ENCODE peak calls at places on chromosomes 6 and 20, in ten cellular contexts. J is tibial nerve, Q is uterus, U is A549, K is heart left ventricle, H is vagina, V is K562, G is esophagus muscularis mucosa, C is ovary, R is endothelial cell of umbilical vein. M is an unnamed sample.

GRCh38 chr6:7424967-7425807 is 35.6 kb downstream of the RIOK1 start:
- DNase-seq in J (no peak), Q (no peak), U (peak; percentile 29), K (peak; percentile 80), H (no peak), V (no peak), G (no peak), C (no peak), R (peak; percentile 6), M (peak; percentile 20)

GRCh38 chr6:107670792-107671199 is 153.3 kb downstream of the SCML4 start:
- DNase-seq in J (peak; percentile 57), Q (peak; percentile 39), U (no peak), K (peak; percentile 65), H (no peak), V (no peak), G (no peak), C (no peak), R (peak; percentile 66), M (no peak)

GRCh38 chr20:63835031-63835858 is 4.2 kb upstream of the ZBTB46 start:
- DNase-seq in J (peak; percentile 89), Q (peak; percentile 93), U (peak; percentile 96), K (peak; percentile 96), H (peak; percentile 96), V (peak; percentile 86), G (no peak), C (peak; percentile 96), R (peak; percentile 82), M (peak; percentile 37)

GRCh38 chr6:2738373-2738979 is 12.2 kb downstream of the MYLK4 start:
- DNase-seq in J (peak; percentile 54), Q (peak; percentile 25), U (peak; percentile 31), K (no peak), H (no peak), V (peak; percentile 64), G (no peak), C (no peak), R (peak; percentile 72), M (peak; percentile 70)

GRCh38 chr20:40286991-40287531 is 402.0 kb downstream of the MAFB start:
- DNase-seq in J (no peak), Q (peak; percentile 23), U (no peak), K (peak; percentile 89), H (no peak), V (no peak), G (no peak), C (peak; percentile 38), R (peak; percentile 37), M (no peak)

GRCh38 chr20:25065625-25066338 is 7.8 kb upstream of the ACSS1 start:
- DNase-seq in J (peak; percentile 75), Q (peak; percentile 69), U (peak; percentile 76), K (no peak), H (no peak), V (peak; percentile 39), G (no peak), C (peak; percentile 69), R (peak; percentile 67), M (peak; percentile 85)

GRCh38 chr20:24782221-24782620 is 166.8 kb upstream of the CST7 start:
- DNase-seq in J (no peak), Q (no peak), U (no peak), K (no peak), H (no peak), V (no peak), G (no peak), C (no peak), R (no peak), M (no peak)

GRCh38 chr20:19531446-19531845 is 226.6 kb upstream of the RIN2 start:
- DNase-seq in J (no peak), Q (no peak), U (no peak), K (no peak), H (no peak), V (no peak), G (no peak), C (no peak), R (no peak), M (no peak)

DNA sequence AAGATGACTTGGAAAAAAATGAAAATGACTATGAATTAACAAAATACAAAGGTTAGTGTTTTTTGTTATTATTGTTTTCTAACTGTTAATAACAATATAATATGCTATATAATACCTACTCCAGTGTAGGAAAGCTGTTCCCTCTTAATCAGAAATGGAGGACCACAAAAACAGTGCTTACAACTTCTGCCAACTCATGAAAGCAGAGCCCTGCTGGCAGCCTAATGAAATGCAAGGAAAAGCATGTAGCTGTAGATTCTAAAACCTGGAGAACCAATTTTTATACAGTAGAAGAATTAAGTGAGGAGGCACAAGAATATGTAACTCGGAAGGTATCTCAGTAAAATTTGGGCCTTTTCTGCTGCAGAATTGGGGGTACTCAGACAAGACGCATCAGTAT is 29.4 kb downstream of the PHIP start:
- DNase-seq in J (no peak), Q (no peak), U (peak; percentile 5), K (no peak), H (no peak), V (peak; percentile 12), G (no peak), C (no peak), R (peak; percentile 31), M (peak; percentile 49)
- TF ChIP-seq POLR2A in J (no peak), Q (no peak), U (no peak), K (no peak), H (no peak), V (no peak), G (no peak), C (no peak), R (no peak), M (no peak)

GRCh38 chr20:1322511-1323245 is 6.3 kb downstream of the SDCBP2 start:
- DNase-seq in J (no peak), Q (peak; percentile 83), U (no peak), K (peak; percentile 68), H (no peak), V (no peak), G (no peak), C (peak; percentile 69), R (peak; percentile 99), M (peak; percentile 14)
- TF ChIP-seq POLR2A in J (no peak), Q (peak; percentile 22), U (no peak), K (peak; percentile 27), H (no peak), V (no peak), G (no peak), C (no peak), R (peak; percentile 33), M (no peak)

DNA sequence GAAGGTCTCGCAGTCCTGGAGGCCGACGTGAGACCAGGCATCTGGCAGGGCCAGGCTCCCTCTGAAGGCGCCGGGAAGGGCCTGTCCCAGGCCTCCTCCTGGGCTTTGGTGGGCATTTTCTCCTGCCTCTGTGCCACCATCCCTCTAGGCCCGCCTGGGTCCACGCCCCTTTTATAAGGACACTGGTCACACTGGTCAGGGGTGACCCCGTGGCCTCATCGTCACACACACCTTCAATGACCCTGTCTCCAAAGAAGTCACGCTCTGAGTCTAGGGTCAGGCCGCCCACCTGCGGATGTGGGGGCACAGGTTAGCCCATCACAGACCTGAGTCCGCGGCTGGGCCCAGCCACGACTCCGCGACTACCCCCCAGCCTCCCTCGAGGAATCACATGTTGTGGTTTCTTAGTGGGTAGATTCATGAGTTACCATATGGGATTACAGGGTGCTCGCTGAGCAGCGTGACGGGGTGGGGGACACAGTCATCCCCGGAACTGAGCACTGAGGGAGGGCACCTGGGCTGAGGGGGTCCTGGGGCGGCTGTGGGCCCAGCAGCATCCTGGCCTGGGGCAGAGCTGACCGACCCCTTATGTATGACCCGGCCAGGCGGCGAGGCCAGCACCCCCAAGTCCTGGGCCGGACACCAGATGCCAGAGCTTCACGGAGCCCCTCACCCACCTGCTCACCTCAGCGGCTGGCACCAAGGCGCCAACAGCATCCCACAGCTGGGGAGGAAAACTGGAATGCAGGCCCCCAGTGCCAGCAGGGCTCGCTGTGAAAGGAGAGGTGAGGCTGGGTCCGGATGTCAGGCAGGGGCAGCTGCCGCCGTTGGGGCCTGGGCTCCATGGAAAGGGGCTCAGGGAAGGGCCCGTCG is 115.9 kb downstream of the DLL1 start:
- DNase-seq in J (no peak), Q (peak; percentile 11), U (no peak), K (no peak), H (peak; percentile 84), V (no peak), G (peak; percentile 87), C (peak; percentile 49), R (no peak), M (no peak)
- TF ChIP-seq POLR2A in J (no peak), Q (no peak), U (no peak), K (no peak), H (no peak), V (no peak), G (no peak), C (no peak), R (no peak), M (no peak)

GRCh38 chr6:129488313-129488712 is 221.7 kb downstream of the ARHGAP18 start:
- DNase-seq in J (no peak), Q (no peak), U (no peak), K (no peak), H (no peak), V (no peak), G (no peak), C (no peak), R (no peak), M (no peak)

GRCh38 chr6:129492260-129492659 is 217.7 kb downstream of the ARHGAP18 start:
- DNase-seq in J (no peak), Q (no peak), U (no peak), K (no peak), H (no peak), V (no peak), G (no peak), C (no peak), R (no peak), M (no peak)

GRCh38 chr6:129489215-129489765 is 220.7 kb downstream of the ARHGAP18 start:
- DNase-seq in J (no peak), Q (no peak), U (no peak), K (no peak), H (no peak), V (no peak), G (no peak), C (no peak), R (no peak), M (no peak)

GRCh38 chr6:129491436-129491835 is 218.5 kb downstream of the ARHGAP18 start:
- DNase-seq in J (no peak), Q (no peak), U (peak; percentile 9), K (no peak), H (no peak), V (no peak), G (no peak), C (no peak), R (no peak), M (no peak)

GRCh38 chr6:129490551-129491245 is 219.3 kb downstream of the ARHGAP18 start:
- DNase-seq in J (peak; percentile 57), Q (peak; percentile 49), U (peak; percentile 62), K (peak; percentile 43), H (no peak), V (peak; percentile 41), G (no peak), C (no peak), R (peak; percentile 95), M (peak; percentile 61)
- TF ChIP-seq POLR2A in J (peak; percentile 36), Q (no peak), U (no peak), K (peak; percentile 40), H (no peak), V (peak; percentile 35), G (no peak), C (no peak), R (peak; percentile 81), M (peak; percentile 51)

DNA sequence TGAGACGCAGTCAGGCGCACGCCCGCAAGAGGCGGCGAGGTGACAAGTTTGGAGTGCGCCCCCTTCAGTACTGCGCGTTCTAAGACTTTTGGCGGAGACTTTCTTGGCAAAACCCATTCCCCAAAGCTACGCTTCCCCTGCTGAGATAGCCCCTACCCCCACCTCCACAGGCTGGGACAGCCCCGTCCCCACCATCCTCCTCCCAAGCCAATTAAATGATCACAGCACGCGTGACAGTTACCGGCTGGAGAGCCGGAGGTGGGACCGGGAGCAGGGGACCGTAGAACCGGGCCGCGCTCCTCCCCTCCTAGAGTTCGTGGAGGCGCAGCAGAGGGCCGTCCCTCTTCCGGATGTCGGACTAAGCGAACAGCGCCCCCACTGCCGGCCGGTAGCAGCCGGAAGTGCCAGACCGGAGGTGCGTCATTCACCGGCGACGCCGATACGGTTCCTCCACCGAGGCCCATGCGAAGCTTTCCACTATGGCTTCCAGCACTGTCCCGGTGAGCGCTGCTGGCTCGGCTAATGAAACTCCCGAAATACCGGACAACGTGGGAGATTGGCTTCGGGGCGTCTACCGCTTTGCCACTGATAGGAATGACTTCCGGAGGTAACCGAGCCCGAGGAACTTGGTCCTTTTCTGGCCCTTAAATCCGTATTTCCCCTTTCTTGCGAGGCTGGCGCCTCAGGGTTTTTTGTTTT is at the start of gene TOMM6:
- DNase-seq in J (peak; percentile 94), Q (peak; percentile 94), U (peak; percentile 70), K (peak; percentile 97), H (peak; percentile 93), V (peak; percentile 87), G (peak; percentile 98), C (peak; percentile 98), R (peak; percentile 97), M (peak; percentile 98)
- TF ChIP-seq POLR2A in J (peak; percentile 91), Q (peak; percentile 84), U (peak; percentile 63), K (peak; percentile 82), H (peak; percentile 84), V (peak; percentile 99), G (no peak), C (peak; percentile 85), R (peak; percentile 95), M (peak; percentile 93)

M was measured in erythroblast.